ENCODE peak calls at places on chromosomes 3 and 15, in nine cellular contexts. O, D, W, E, X, I, B, H and L are unnamed samples.
A peak's percentile ranks its signal among the peaks of the same experiment; 100 is the strongest.

GRCh38 chr3:79846148-79846933 is 78.5 kb upstream of the ROBO1 start:
- DNase-seq in I (peak; percentile 40), E (no peak), X (no peak), O (no peak), D (no peak), B (no peak), W (no peak), H (no peak), L (peak; percentile 14)

GRCh38 chr15:77544162-77544561 is 88.5 kb downstream of the LINGO1 start:
- DNase-seq in D (no peak), I (no peak), W (no peak), X (no peak), O (no peak), B (no peak), E (no peak), H (no peak), L (no peak)

GRCh38 chr3:55471084-55471483 is 16.0 kb downstream of the WNT5A start:
- DNase-seq in O (no peak), I (no peak), D (no peak), E (no peak), X (peak; percentile 7), H (no peak), W (no peak), B (no peak), L (no peak)

GRCh38 chr15:96329403-96329981 is 1.0 kb upstream of the NR2F2 start:
- DNase-seq in X (no peak), H (peak; percentile 36), I (no peak), D (no peak), O (no peak), W (no peak), B (peak; percentile 38), E (no peak), L (no peak)

GRCh38 chr3:11238880-11239279 is 33.3 kb upstream of the ATG7 start:
- DNase-seq in D (peak; percentile 65), H (peak; percentile 93), X (no peak), B (peak; percentile 96), O (no peak), W (no peak), I (no peak), E (no peak), L (no peak)

GRCh38 chr3:119175869-119176756 is 2.7 kb downstream of the UPK1B start:
- DNase-seq in H (peak; percentile 38), D (no peak), W (no peak), I (no peak), B (peak; percentile 87), O (no peak), X (no peak), E (no peak), L (peak; percentile 10)

GRCh38 chr3:112781611-112782010 is 65.1 kb downstream of the CD200R1L start:
- DNase-seq in W (no peak), H (no peak), O (no peak), E (no peak), I (no peak), B (no peak), X (no peak), D (no peak), L (no peak)

GRCh38 chr3:119530418-119530817 is 29.0 kb downstream of the CD80 start:
- DNase-seq in D (no peak), B (no peak), W (no peak), H (no peak), O (no peak), X (no peak), I (no peak), E (no peak), L (no peak)

GRCh38 chr15:39625856-39626255 is 45.0 kb downstream of the THBS1 start:
- DNase-seq in D (no peak), I (no peak), E (no peak), X (no peak), W (no peak), H (peak; percentile 57), B (peak; percentile 28), O (no peak), L (no peak)

GRCh38 chr3:151843275-151843674 is 29.4 kb downstream of the AADAC start:
- DNase-seq in X (no peak), I (no peak), B (no peak), D (no peak), O (peak; percentile 26), E (no peak), W (no peak), H (no peak), L (peak; percentile 47)

GRCh38 chr15:56869573-56869972 is 48.9 kb upstream of the TCF12 start:
- DNase-seq in W (peak; percentile 24), B (no peak), I (peak; percentile 45), H (peak; percentile 36), X (no peak), D (no peak), E (no peak), O (no peak), L (peak; percentile 50)

GRCh38 chr3:39748002-39748401 is 61.4 kb upstream of the MYRIP start:
- DNase-seq in I (no peak), D (no peak), E (no peak), H (no peak), W (no peak), X (no peak), O (peak; percentile 0), B (no peak), L (no peak)

GRCh38 chr15:63495780-63496179 is 8.6 kb upstream of the USP3 start:
- DNase-seq in X (no peak), H (no peak), I (no peak), B (no peak), O (no peak), E (no peak), D (no peak), W (no peak), L (peak; percentile 96)

GRCh38 chr3:147159141-147159540 is 247.2 kb downstream of the ZIC4 start:
- DNase-seq in H (peak; percentile 8), D (no peak), W (no peak), E (no peak), B (no peak), O (no peak), X (no peak), I (no peak), L (no peak)

GRCh38 chr3:124985358-124985757 is 50.8 kb upstream of the MUC13 start:
- DNase-seq in W (no peak), B (peak; percentile 70), H (peak; percentile 83), O (no peak), I (no peak), X (no peak), E (no peak), D (peak; percentile 73), L (no peak)

GRCh38 chr3:13771496-13771895 is 108.4 kb downstream of the WNT7A start:
- DNase-seq in D (no peak), X (no peak), B (no peak), W (no peak), H (no peak), I (no peak), O (no peak), E (no peak), L (no peak)

GRCh38 chr15:59119625-59120024 is 14.7 kb downstream of the CCNB2 start:
- DNase-seq in O (no peak), X (no peak), D (no peak), E (no peak), H (no peak), W (no peak), B (no peak), I (no peak), L (no peak)

GRCh38 chr15:25240461-25241021 is 198.3 kb downstream of the UBE3A start:
- DNase-seq in B (no peak), D (no peak), O (no peak), W (no peak), E (no peak), I (no peak), X (no peak), H (no peak), L (no peak)

GRCh38 chr3:40312661-40313226 is 3.2 kb downstream of the EIF1B start:
- DNase-seq in O (no peak), E (no peak), B (no peak), X (no peak), H (peak; percentile 29), I (no peak), D (no peak), W (peak; percentile 27), L (no peak)